ENCODE peak calls at places on chromosomes 4 and X, in six cellular contexts. Z, T, I, S, L and Q are unnamed samples. For H3K4me1, the result is how much of the 10 kb centered on the place peaks cover.

GRCh38 chr4:7281316-7282093 is 89.2 kb downstream of the SORCS2 start:
- DNase-seq in T (no peak), S (no peak), I (no peak), L (no peak), Z (no peak), Q (no peak)

GRCh38 chr4:4492161-4492847 is 49.5 kb downstream of the STX18 start:
- DNase-seq in S (no peak), T (no peak), I (no peak), Z (peak), L (no peak), Q (no peak)

GRCh38 chrX:16250296-16250695 is 83.0 kb downstream of the MAGEB17 start:
- DNase-seq in S (no peak), Z (no peak), I (no peak), T (no peak), L (no peak), Q (no peak)

GRCh38 chr4:10074767-10075105 is 41.9 kb downstream of the WDR1 start:
- DNase-seq in Z (no peak), T (peak), I (no peak), L (no peak), S (peak), Q (peak)

GRCh38 chr4:106051496-106051895 is 156.2 kb downstream of the NPNT start:
- DNase-seq in I (no peak), Z (no peak), L (no peak), T (no peak), S (no peak), Q (no peak)

GRCh38 chr4:51842167-51842553 is 793 bp upstream of the DCUN1D4 start:
- DNase-seq in L (no peak), Z (no peak), S (peak), T (peak), I (no peak), Q (no peak)

GRCh38 chr4:2867758-2868491 is 24.3 kb downstream of the ADD1 start:
- DNase-seq in T (peak), I (peak), Z (no peak), L (peak), S (no peak), Q (peak)

GRCh38 chr4:124873361-124874171 is 161.0 kb upstream of the ANKRD50 start:
- DNase-seq in L (no peak), S (no peak), T (no peak), I (no peak), Z (no peak), Q (no peak)

GRCh38 chr4:8353912-8354453 is 84.4 kb downstream of the HTRA3 start:
- DNase-seq in T (peak), L (no peak), Z (no peak), S (peak), I (no peak), Q (no peak)

GRCh38 chrX:27444093-27444908 is 18.8 kb downstream of the PPP4R3C start:
- DNase-seq in Z (peak), I (no peak), L (no peak), T (no peak), S (no peak), Q (no peak)

GRCh38 chr4:99180367-99181169 is 36.5 kb upstream of the ADH4 start:
- DNase-seq in S (no peak), I (no peak), T (peak), L (no peak), Z (no peak), Q (no peak)

GRCh38 chr4:71288875-71289274 is 49.9 kb upstream of the SLC4A4 start:
- DNase-seq in I (no peak), S (no peak), T (no peak), Z (no peak), L (no peak), Q (no peak)

GRCh38 chrX:103571726-103572125 is 13.6 kb upstream of the TCEAL4 start:
- DNase-seq in I (no peak), Z (no peak), S (no peak), L (no peak), T (no peak), Q (no peak)

GRCh38 chrX:153549807-153550206 is 32.4 kb downstream of the ATP2B3 start:
- DNase-seq in S (no peak), I (peak), T (no peak), L (no peak), Z (no peak), Q (no peak)

GRCh38 chrX:148133099-148133725 is 152.1 kb downstream of the FMR1NB start:
- DNase-seq in Z (peak), T (no peak), L (no peak), I (no peak), S (no peak), Q (no peak)

GRCh38 chrX:1468250-1468772 is 15.6 kb upstream of the ASMTL start:
- DNase-seq in T (no peak), I (peak), L (peak), Z (peak), S (peak), Q (no peak)

GRCh38 chr4:8914461-8915171 is 43.0 kb upstream of the HMX1 start:
- DNase-seq in L (no peak), T (no peak), Z (no peak), S (peak), I (no peak), Q (no peak)

GRCh38 chr4:36511785-36512184 is 230.4 kb downstream of the DTHD1 start:
- DNase-seq in S (no peak), T (no peak), I (no peak), Z (no peak), L (no peak), Q (no peak)

GRCh38 chr4:38132140-38132673 is 172.0 kb downstream of the PTTG2 start:
- DNase-seq in T (peak), L (peak), S (no peak), Z (peak), I (no peak), Q (no peak)

GRCh38 chr4:155759372-155760252 is 791 bp downstream of the GUCY1B1 start:
- DNase-seq in L (peak), S (peak), T (peak), I (peak), Z (peak), Q (peak)

GRCh38 chrX:129755779-129756650 is 17.2 kb downstream of the XPNPEP2 start:
- DNase-seq in Z (no peak), L (no peak), S (no peak), T (no peak), I (peak), Q (no peak)

GRCh38 chr4:106978046-106978774 is 57.9 kb downstream of the DKK2 start:
- DNase-seq in S (peak), T (no peak), L (no peak), I (peak), Z (peak), Q (no peak)

GRCh38 chrX:18146954-18147353 is 73.7 kb downstream of the BEND2 start:
- DNase-seq in T (no peak), Z (no peak), S (no peak), L (no peak), I (peak), Q (no peak)

GRCh38 chrX:39251995-39252394 is 450.7 kb downstream of the MID1IP1 start:
- DNase-seq in T (no peak), S (no peak), L (no peak), Z (no peak), I (no peak), Q (no peak)

GRCh38 chr4:121272526-121272925 is 108.3 kb downstream of the QRFPR start:
- DNase-seq in L (no peak), I (no peak), S (no peak), Z (peak), T (no peak), Q (no peak)

GRCh38 chrX:107738768-107739167 is 36.8 kb downstream of the TSC22D3 start:
- DNase-seq in L (no peak), S (no peak), I (no peak), Z (no peak), T (peak), Q (no peak)

GRCh38 chr4:139973611-139974010 is 180.4 kb downstream of the MAML3 start:
- DNase-seq in I (no peak), T (no peak), Z (peak), L (no peak), S (no peak), Q (no peak)

GRCh38 chr4:120299631-120300030 is 233.0 kb upstream of the MAD2L1 start:
- DNase-seq in S (no peak), T (no peak), I (no peak), Z (no peak), L (no peak), Q (no peak)

GRCh38 chr4:139416073-139416673 is 37.7 kb upstream of the RAB33B start:
- DNase-seq in S (no peak), I (no peak), Z (peak), L (no peak), T (no peak), Q (no peak)

GRCh38 chr4:64095398-64095797 is 313.9 kb downstream of the TECRL start:
- DNase-seq in L (no peak), S (no peak), Z (peak), T (no peak), I (no peak), Q (no peak)

GRCh38 chrX:17964871-17965270 is 103.8 kb upstream of the RAI2 start:
- DNase-seq in T (peak), I (no peak), Z (no peak), L (no peak), S (no peak), Q (no peak)

GRCh38 chr4:28082686-28083390 is 1222.2 kb downstream of the STIM2 start:
- DNase-seq in I (no peak), L (no peak), Z (no peak), S (no peak), T (no peak), Q (no peak)

GRCh38 chrX:2498781-2499302 is 1.9 kb downstream of the DHRSX start:
- DNase-seq in S (peak), I (no peak), Z (no peak), L (no peak), T (no peak), Q (no peak)

GRCh38 chrX:132217203-132218073 is 1.8 kb downstream of the RAP2C start:
- DNase-seq in T (peak), I (peak), L (peak), S (peak), Z (peak), Q (peak)

GRCh38 chr4:112153222-112153791 is 8.1 kb downstream of the FAM241A start:
- DNase-seq in I (no peak), L (no peak), T (no peak), Z (no peak), S (no peak), Q (no peak)

GRCh38 chr4:56757270-56757746 is 64.2 kb downstream of the SPINK2 start:
- DNase-seq in Z (peak), I (no peak), S (peak), T (no peak), L (no peak), Q (no peak)

GRCh38 chr4:56757821-56758400 is 63.6 kb downstream of the SPINK2 start:
- DNase-seq in S (peak), T (peak), I (peak), L (peak), Z (peak), Q (no peak)

GRCh38 chr4:56760194-56760593 is 61.3 kb downstream of the SPINK2 start:
- DNase-seq in S (no peak), T (no peak), Z (no peak), I (no peak), L (no peak), Q (no peak)

GRCh38 chr4:56752985-56753384 is 68.5 kb downstream of the SPINK2 start:
- DNase-seq in L (no peak), T (no peak), S (no peak), Z (no peak), I (no peak), Q (no peak)

GRCh38 chr4:56755901-56756300 is 65.6 kb downstream of the SPINK2 start:
- DNase-seq in S (no peak), I (no peak), T (no peak), L (no peak), Z (no peak), Q (no peak)
- TF ChIP-seq CTCF in S (no peak), I (no peak), T (no peak), L (no peak), Z (no peak), Q (no peak)

DNA sequence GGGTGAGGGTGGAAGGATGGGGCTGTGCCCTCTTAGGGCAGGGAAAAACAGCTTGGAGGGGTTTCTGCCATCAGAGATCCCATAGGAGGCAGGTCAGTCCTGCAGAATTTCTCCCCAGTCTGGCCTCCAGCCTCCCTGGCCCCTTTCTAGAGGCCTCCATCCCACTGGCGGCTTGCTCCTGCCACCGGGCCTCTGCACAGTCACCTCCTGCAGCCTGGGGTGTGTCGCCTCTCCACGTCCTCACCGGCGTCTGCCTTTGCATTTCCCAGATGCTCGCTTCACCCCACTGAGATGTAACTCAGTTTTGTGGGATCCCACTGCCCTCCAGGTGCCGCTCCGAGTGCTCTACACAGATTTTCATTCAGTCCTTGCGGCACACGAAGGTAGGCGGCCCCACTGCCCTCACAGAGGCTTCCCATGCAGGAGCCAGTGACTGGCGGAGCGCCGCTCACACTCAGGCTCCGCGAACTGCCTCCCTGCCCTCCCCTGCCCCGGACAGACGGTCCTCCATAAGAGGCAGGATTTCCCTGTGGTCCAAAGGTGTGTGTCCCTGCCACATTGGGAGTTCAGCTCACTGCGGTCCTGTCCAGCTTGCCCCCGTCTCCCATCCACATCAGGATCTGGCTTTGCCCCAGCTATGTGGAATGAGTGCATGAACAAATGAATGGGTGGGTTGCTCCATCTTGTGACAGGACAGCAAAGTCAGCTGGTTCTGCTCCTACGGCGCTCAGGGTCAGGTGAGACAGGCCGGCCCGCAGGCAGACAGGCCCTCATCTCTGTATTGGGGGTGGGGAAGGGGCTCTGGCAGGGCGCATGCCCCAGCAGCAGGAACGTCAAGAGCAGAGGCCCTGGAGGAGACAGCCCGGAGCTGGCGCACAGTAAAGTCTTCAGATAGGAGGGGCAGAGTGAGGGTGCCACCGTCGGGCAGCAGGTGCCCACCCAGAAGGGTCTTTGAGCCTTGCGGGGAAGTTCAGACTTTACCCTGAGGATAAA is 2.7 kb upstream of the TMEM271 start:
- DNase-seq in S (no peak), Z (no peak), T (no peak), L (no peak), I (no peak), Q (no peak)
- H3K27ac ChIP-seq in S (no peak), Z (no peak), T (no peak), L (no peak), I (no peak), Q (no peak)

DNA sequence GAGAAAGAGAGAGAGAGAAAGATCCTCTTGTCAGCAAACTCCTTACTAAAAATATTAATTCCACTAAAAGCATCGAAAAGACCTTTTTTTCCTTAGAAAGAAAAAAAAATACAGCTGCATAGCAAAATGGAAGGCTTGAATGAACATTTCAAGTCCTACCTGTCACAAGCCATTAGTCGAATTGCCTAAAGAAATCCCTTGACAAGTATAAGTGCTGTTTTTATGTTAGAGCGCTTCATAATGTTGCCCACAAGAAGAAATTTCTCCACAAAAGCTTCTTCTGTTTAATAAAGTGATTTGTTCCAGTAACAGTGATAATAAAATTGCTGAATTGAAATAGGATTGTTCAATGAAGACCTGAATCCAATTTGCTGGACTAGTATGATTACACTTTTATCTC is 105.9 kb downstream of the NKX6-1 start:
- DNase-seq in I (no peak), L (no peak), Z (no peak), T (no peak), S (no peak), Q (no peak)
- H3K4me1 ChIP-seq in I (under half), L (under half), Z (under half), T (under half), S (under half), Q (under half)

GRCh38 chr4:53704329-53704728 is 113.0 kb upstream of the LNX1 start:
- DNase-seq in L (no peak), I (no peak), S (no peak), T (no peak), Z (no peak), Q (no peak)

GRCh38 chr4:53705151-53705764 is 114.0 kb upstream of the LNX1 start:
- DNase-seq in S (no peak), L (no peak), Z (peak), T (no peak), I (no peak), Q (no peak)

GRCh38 chr4:53703267-53703655 is 112.0 kb upstream of the LNX1 start:
- DNase-seq in I (no peak), Z (no peak), T (no peak), L (no peak), S (no peak), Q (no peak)

GRCh38 chr4:53705972-53706371 is 114.7 kb upstream of the LNX1 start:
- DNase-seq in T (no peak), S (no peak), I (no peak), Z (no peak), L (no peak), Q (no peak)

GRCh38 chr4:53702334-53703266 is 111.3 kb upstream of the LNX1 start:
- DNase-seq in L (peak), I (peak), T (peak), S (peak), Z (peak), Q (peak)
- TF ChIP-seq CTCF in L (no peak), I (peak), T (no peak), S (no peak), Z (peak), Q (peak)

GRCh38 chr4:46266106-46266505 is 123.8 kb downstream of the GABRA2 start:
- DNase-seq in S (no peak), L (no peak), I (no peak), T (no peak), Z (no peak), Q (no peak)
- H3K27ac ChIP-seq in S (no peak), L (no peak), I (no peak), T (no peak), Z (no peak), Q (no peak)